ENCODE peak calls at places on chromosomes 13 and 19, in eight cellular contexts. I, F, R, S, P, U, Z and T are unnamed samples.

GRCh38 chr13:106102776-106103175 is 432.7 kb downstream of the EFNB2 start:
- DNase-seq in P (no peak), U (no peak), I (no peak), R (no peak), F (no peak), Z (no peak), S (no peak), T (no peak)

GRCh38 chr13:21297452-21297851 is 121.0 kb downstream of the MRPL57 start:
- DNase-seq in S (no peak), U (no peak), F (no peak), I (no peak), R (no peak), Z (no peak), P (no peak), T (no peak)

GRCh38 chr19:46660008-46660517 is 919 bp downstream of the DACT3 start:
- DNase-seq in P (no peak), R (no peak), F (peak; percentile 54), I (no peak), S (peak; percentile 54), U (no peak), Z (no peak), T (no peak)

GRCh38 chr19:39953915-39954314 is 17.1 kb upstream of the PSMC4 start:
- DNase-seq in S (no peak), F (no peak), P (no peak), I (no peak), Z (no peak), U (no peak), R (no peak), T (no peak)

GRCh38 chr13:94640676-94641075 is 39.0 kb downstream of the GPR180 start:
- DNase-seq in F (no peak), I (no peak), U (no peak), S (no peak), R (no peak), Z (no peak), P (no peak), T (no peak)

GRCh38 chr19:40239415-40240226 is 13.1 kb upstream of the CCNP start:
- DNase-seq in I (no peak), P (no peak), Z (no peak), S (no peak), R (no peak), U (no peak), F (no peak), T (no peak)

GRCh38 chr13:75468098-75468497 is 13.9 kb downstream of the TBC1D4 start:
- DNase-seq in S (no peak), R (no peak), P (no peak), I (no peak), U (no peak), Z (no peak), F (no peak), T (no peak)

GRCh38 chr19:53389591-53390377 is 5.2 kb upstream of the ZNF765 start:
- DNase-seq in S (no peak), F (peak; percentile 76), U (no peak), P (no peak), I (no peak), Z (no peak), R (peak; percentile 87), T (no peak)

GRCh38 chr13:95216182-95216581 is 85.1 kb downstream of the ABCC4 start:
- DNase-seq in S (no peak), R (no peak), U (no peak), Z (no peak), F (no peak), P (no peak), I (no peak), T (no peak)

GRCh38 chr19:40425450-40426287 is at the start of gene SERTAD1:
- DNase-seq in I (peak; percentile 100), R (peak; percentile 99), F (peak; percentile 100), S (peak; percentile 100), P (peak; percentile 100), U (peak; percentile 100), Z (peak; percentile 100), T (peak; percentile 100)

GRCh38 chr13:99605417-99606321 is 104.4 kb downstream of the TM9SF2 start:
- DNase-seq in F (peak; percentile 41), P (peak; percentile 46), R (no peak), Z (peak; percentile 50), S (peak; percentile 26), U (no peak), I (peak; percentile 79), T (peak; percentile 58)

GRCh38 chr19:48006762-48007161 is 12.3 kb downstream of the ELSPBP1 start:
- DNase-seq in F (no peak), R (peak; percentile 1), S (peak; percentile 74), I (no peak), U (no peak), P (no peak), Z (no peak), T (no peak)

GRCh38 chr19:35796645-35797542 is 15.8 kb downstream of the PRODH2 start:
- DNase-seq in P (no peak), F (no peak), U (no peak), R (no peak), I (no peak), S (no peak), Z (no peak), T (no peak)

GRCh38 chr13:68708336-68708908 is 1399.2 kb upstream of the ATXN8OS start:
- DNase-seq in I (peak; percentile 7), F (no peak), U (no peak), S (no peak), R (no peak), P (no peak), Z (no peak), T (no peak)

GRCh38 chr19:10568444-10568825 is 344 bp downstream of the CDKN2D start:
- DNase-seq in R (no peak), U (no peak), Z (peak; percentile 50), I (peak; percentile 59), F (no peak), S (peak; percentile 50), P (no peak), T (peak; percentile 45)
- H3K27ac ChIP-seq in R (no peak overlapping the region), U (peak overlapping the region; percentile 94), Z (peak overlapping the region; percentile 91), I (peak overlapping the region; percentile 69), F (peak overlapping the region; percentile 64), S (peak overlapping the region; percentile 89), P (peak overlapping the region; percentile 83), T (peak overlapping the region; percentile 94)

GRCh38 chr19:45442408-45442926 is 18.8 kb upstream of the ERCC1 start:
- DNase-seq in F (no peak), Z (no peak), P (no peak), S (no peak), U (no peak), R (no peak), I (no peak), T (no peak)

GRCh38 chr19:45442927-45443461 is 19.3 kb upstream of the ERCC1 start:
- DNase-seq in F (no peak), P (peak; percentile 66), Z (peak; percentile 42), U (peak; percentile 48), I (peak; percentile 49), R (no peak), S (peak; percentile 93), T (peak; percentile 78)

GRCh38 chr19:45444318-45445041 is 20.8 kb upstream of the ERCC1 start:
- DNase-seq in U (peak; percentile 92), Z (peak; percentile 95), F (peak; percentile 97), R (no peak), S (peak; percentile 92), I (peak; percentile 96), P (peak; percentile 98), T (peak; percentile 97)

GRCh38 chr19:45445139-45445538 is 21.4 kb upstream of the ERCC1 start:
- DNase-seq in R (no peak), U (no peak), I (no peak), P (no peak), Z (no peak), F (no peak), S (no peak), T (no peak)

DNA sequence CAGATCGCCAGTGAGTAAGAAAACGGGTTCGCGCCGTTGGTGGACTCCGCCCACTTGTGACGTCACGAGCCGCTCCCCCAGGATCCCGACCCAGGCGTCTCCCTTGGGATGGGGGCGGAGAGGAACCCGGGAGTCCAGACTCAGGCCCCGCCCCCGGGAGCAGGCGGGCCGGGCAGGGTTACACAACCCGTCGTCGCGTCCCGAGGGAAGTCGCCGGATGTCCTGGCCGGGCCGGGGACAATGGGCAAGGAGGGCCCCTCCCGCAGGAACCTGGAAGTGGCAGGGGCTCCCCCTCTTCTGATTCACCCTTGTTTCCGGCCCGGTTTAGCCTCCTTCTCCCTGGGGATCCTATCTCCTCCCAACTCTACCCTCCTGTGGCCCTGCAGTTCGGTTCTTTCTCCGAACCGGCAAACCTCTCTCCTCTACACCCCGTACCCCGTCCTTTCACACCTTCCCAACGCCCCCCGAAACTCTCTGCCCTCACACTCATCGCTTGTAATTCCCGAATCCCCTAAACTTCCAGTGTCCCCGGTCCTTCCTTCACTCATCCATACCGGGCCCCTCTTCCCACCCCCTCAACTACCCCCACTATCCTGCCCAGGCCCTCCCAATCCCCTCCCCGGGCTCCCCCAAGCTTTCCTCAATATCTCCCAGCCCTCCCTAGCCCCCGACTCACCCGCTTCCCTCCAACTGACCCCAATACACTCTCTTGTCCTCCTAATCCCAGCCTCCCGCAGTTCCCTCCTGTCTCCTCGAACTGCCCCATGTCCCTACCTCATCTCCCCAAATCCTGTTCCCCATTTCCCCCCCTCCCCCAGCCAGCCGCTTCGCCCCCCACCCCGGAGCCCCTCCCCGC is 20.0 kb upstream of the ERCC1 start:
- DNase-seq in R (peak; percentile 76), P (peak; percentile 99), U (peak; percentile 97), F (peak; percentile 97), I (peak; percentile 97), Z (peak; percentile 97), S (peak; percentile 98), T (peak; percentile 97)
- TF ChIP-seq POLR2A in R (peak; percentile 50), P (peak; percentile 60), U (peak; percentile 75), F (peak; percentile 93), I (peak; percentile 54), Z (no peak), S (peak; percentile 45), T (peak; percentile 73)

DNA sequence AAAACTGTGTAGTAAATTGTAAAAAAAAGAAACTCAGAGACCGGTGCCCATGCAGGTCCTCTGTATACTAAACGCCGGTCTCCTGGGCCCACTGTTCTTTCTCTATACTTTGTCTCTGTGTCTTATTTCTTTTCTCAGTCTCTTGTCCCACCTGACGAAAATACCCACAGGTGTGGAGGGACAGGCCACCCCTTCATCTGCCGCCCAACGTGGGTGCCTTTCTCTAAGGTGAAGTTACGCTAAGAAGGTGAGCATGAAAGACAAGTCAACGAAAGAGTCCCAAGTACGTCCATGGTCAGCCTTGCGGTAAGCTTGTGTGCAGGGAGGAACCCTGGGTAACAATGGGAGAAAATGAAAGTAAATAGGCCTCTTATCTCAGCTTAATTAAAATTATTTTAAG is 48.0 kb upstream of the WASF3 start:
- DNase-seq in R (no peak), Z (no peak), S (no peak), U (no peak), I (no peak), F (no peak), P (no peak), T (no peak)
- H3K27ac ChIP-seq in R (no peak overlapping the region), Z (peak overlapping the region; percentile 50), S (no peak overlapping the region), U (no peak overlapping the region), I (no peak overlapping the region), F (no peak overlapping the region), P (no peak overlapping the region), T (no peak overlapping the region)

DNA sequence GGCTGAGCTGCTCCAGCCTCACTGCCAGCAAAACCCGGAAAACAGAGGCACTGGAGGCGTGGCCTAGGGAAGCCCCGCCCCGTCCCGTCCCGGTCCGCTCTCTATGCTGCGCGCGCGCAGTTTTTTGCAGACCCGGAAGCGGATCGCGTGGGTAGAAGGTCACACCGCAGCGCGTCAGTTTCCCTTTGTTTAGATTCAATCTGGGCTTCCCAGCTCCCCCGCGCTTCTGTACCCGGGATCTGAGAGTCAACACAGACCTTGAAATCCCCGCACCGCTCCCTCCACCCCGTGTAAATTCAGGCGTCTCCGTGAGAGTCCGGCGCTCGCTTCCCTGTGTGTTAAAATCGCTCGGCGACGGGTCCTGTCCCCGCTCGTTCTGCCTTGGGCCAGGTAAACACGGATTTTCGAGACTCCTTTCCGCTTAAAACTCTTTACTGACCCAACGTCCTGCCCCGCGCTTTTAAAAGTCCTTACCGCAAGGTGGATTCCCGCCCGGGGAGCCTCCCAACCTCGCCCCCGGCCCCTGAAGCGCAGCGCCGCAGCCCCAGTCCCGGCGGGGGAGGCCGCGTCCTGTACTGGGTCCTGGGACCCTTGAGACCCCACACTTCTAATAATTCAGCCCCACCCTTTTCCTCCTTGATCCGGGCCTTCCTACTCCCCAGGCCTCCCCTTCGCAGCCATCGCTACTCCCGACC is at the start of gene ZNF610:
- DNase-seq in S (no peak), I (peak; percentile 77), R (peak; percentile 68), U (peak; percentile 76), Z (peak; percentile 88), F (peak; percentile 94), P (peak; percentile 92), T (peak; percentile 91)
- TF ChIP-seq POLR2A in S (no peak), I (no peak), R (peak; percentile 82), U (peak; percentile 53), Z (no peak), F (peak; percentile 57), P (peak; percentile 78), T (peak; percentile 47)